ENCODE peak calls at places on chromosomes 16 and 17, in five cellular contexts. A is activated CD4-positive, alpha-beta T cell treated with anti-CD3 and anti-CD28 coated beads, Interleukin-2, amount 50 U/mL, for 1 hour; D is left lung; Y is fibroblast of the conjunctiva; I is non-pigmented ciliary epithelial cell. P is an unnamed sample.

GRCh38 chr17:62895650-62896301 is 70.3 kb upstream of the TANC2 start:
- DNase-seq in A (no peak), Y (no peak), I (no peak), D (no peak), P (no peak)

GRCh38 chr17:61313515-61314326 is 85.9 kb upstream of the TBX2 start:
- DNase-seq in Y (no peak), A (no peak), D (no peak), I (no peak), P (no peak)

GRCh38 chr17:7801582-7801981 is 32.4 kb upstream of the KDM6B start:
- DNase-seq in A (no peak), D (no peak), Y (no peak), I (no peak), P (no peak)

GRCh38 chr17:61317779-61318178 is 81.9 kb upstream of the TBX2 start:
- DNase-seq in I (no peak), A (no peak), Y (no peak), D (no peak), P (no peak)

GRCh38 chr16:53168744-53169143 is 114.0 kb downstream of the CHD9 start:
- DNase-seq in D (peak; percentile 49), A (no peak), I (no peak), Y (no peak), P (no peak)

GRCh38 chr17:28370035-28370743 is at the start of gene VTN:
- DNase-seq in D (no peak), A (no peak), I (no peak), Y (no peak), P (no peak)

GRCh38 chr17:5699789-5700188 is 115.5 kb upstream of the NLRP1 start:
- DNase-seq in D (no peak), I (no peak), A (no peak), Y (no peak), P (no peak)

GRCh38 chr17:15920758-15921239 is 24.1 kb upstream of the ADORA2B start:
- DNase-seq in Y (peak; percentile 80), A (no peak), I (peak; percentile 72), D (no peak), P (no peak)

GRCh38 chr17:8556074-8556473 is 74.5 kb downstream of the MYH10 start:
- DNase-seq in Y (no peak), I (no peak), D (no peak), A (no peak), P (no peak)

GRCh38 chr16:27759947-27760844 is 210.3 kb downstream of the KATNIP start:
- DNase-seq in I (no peak), A (no peak), Y (no peak), D (peak; percentile 47), P (no peak)

GRCh38 chr17:64984181-64984580 is 64.9 kb upstream of the LRRC37A3 start:
- DNase-seq in D (no peak), Y (no peak), I (no peak), A (no peak), P (no peak)

GRCh38 chr16:57822018-57822553 is 19.8 kb upstream of the KIFC3 start:
- DNase-seq in I (no peak), A (no peak), D (no peak), Y (no peak), P (no peak)

GRCh38 chr17:49880291-49881053 is 32.6 kb upstream of the TAC4 start:
- DNase-seq in Y (peak; percentile 26), I (no peak), A (peak; percentile 72), D (peak; percentile 69), P (peak; percentile 56)

GRCh38 chr17:76354747-76355310 is 1.1 kb upstream of the PRPSAP1 start:
- DNase-seq in A (no peak), I (no peak), D (no peak), Y (no peak), P (no peak)

GRCh38 chr16:27363797-27364196 is 38.2 kb upstream of the IL21R start:
- DNase-seq in Y (no peak), A (no peak), D (peak; percentile 58), I (no peak), P (no peak)

GRCh38 chr17:2400474-2400866 is 390 bp downstream of the MNT start:
- DNase-seq in Y (no peak), A (peak; percentile 44), I (no peak), D (peak; percentile 79), P (peak; percentile 42)

GRCh38 chr17:493666-494065 is 141.1 kb upstream of the RPH3AL start:
- DNase-seq in I (no peak), A (no peak), D (no peak), Y (no peak), P (no peak)

GRCh38 chr17:16932611-16933010 is 39.3 kb downstream of the TNFRSF13B start:
- DNase-seq in D (no peak), A (no peak), Y (no peak), I (no peak), P (no peak)

GRCh38 chr17:50128441-50129302 is 1.3 kb downstream of the SAMD14 start:
- DNase-seq in D (no peak), Y (no peak), I (no peak), A (no peak), P (no peak)

GRCh38 chr17:35726609-35727460 is 4.6 kb upstream of the RASL10B start:
- DNase-seq in A (no peak), Y (peak; percentile 90), I (peak; percentile 51), D (no peak), P (no peak)

GRCh38 chr16:27499659-27500055 is 50.1 kb downstream of the GTF3C1 start:
- DNase-seq in Y (no peak), D (no peak), I (no peak), A (no peak), P (no peak)

GRCh38 chr16:30876867-30877266 is 17.0 kb downstream of the BCL7C start:
- DNase-seq in Y (no peak), A (no peak), D (no peak), I (no peak), P (no peak)

GRCh38 chr17:17025621-17026020 is 16.6 kb upstream of the MPRIP start:
- DNase-seq in I (no peak), D (no peak), Y (no peak), A (no peak), P (no peak)

GRCh38 chr16:19135896-19136438 is 22.2 kb downstream of the ITPRIPL2 start:
- DNase-seq in D (peak; percentile 64), I (no peak), A (no peak), Y (no peak), P (no peak)

GRCh38 chr16:85712841-85713240 is 24.1 kb upstream of the GINS2 start:
- DNase-seq in Y (no peak), A (no peak), D (no peak), I (no peak), P (no peak)

GRCh38 chr17:17915183-17915582 is 57.0 kb downstream of the TOM1L2 start:
- DNase-seq in Y (no peak), I (no peak), A (no peak), D (no peak), P (no peak)

GRCh38 chr17:61500287-61500686 is 48.1 kb downstream of the TBX4 start:
- DNase-seq in I (no peak), A (no peak), Y (no peak), D (no peak), P (no peak)

GRCh38 chr16:70689970-70690905 is 4.4 kb upstream of the MTSS2 start:
- DNase-seq in A (no peak), Y (no peak), I (no peak), D (no peak), P (no peak)

GRCh38 chr17:74573169-74573568 is 5.9 kb upstream of the CD300H start:
- DNase-seq in Y (no peak), I (no peak), D (no peak), A (no peak), P (no peak)

GRCh38 chr16:14682121-14682520 is 12.0 kb downstream of the PLA2G10 start:
- DNase-seq in D (no peak), Y (no peak), I (no peak), A (no peak), P (no peak)

GRCh38 chr16:83312015-83312734 is 495.6 kb upstream of the HSBP1 start:
- DNase-seq in Y (no peak), D (no peak), I (no peak), A (no peak), P (no peak)

GRCh38 chr17:19433240-19433639 is 22.2 kb downstream of the RNF112 start:
- DNase-seq in D (no peak), A (no peak), I (no peak), Y (no peak), P (no peak)